ENCODE peak calls at places on chromosomes 13 and 19, in nine cellular contexts. P is ascending aorta; A is activated T-helper 1 cell treated with anti-CD3 and anti-CD28 coated beads, Interleukin-12 subunit alpha, Interleukin-12 subunit beta, Interleukin-2, Interleukin-4 antibody, amounts not matched to agents 30 ng/mL and 10 ng/mL and 1 ng/mL, durations not matched to agents 14 hours and 24 hours and 36 hours; K is colonic mucosa; X is A549; T is upper lobe of left lung; R is renal cortical epithelial cell; Q is NCI-H1436; Z is ureter. B is an unnamed sample.

GRCh38 chr13:58869566-58869965 is 1238.0 kb downstream of the PCDH17 start:
- DNase-seq in P (no peak), A (no peak), R (peak; percentile 54), K (no peak), Z (no peak), X (no peak), T (no peak), Q (no peak), B (no peak)

GRCh38 chr19:46515879-46516350 is 20.2 kb upstream of the PNMA8B start:
- DNase-seq in R (peak; percentile 41), K (no peak), P (no peak), Q (peak; percentile 28), Z (no peak), X (peak; percentile 89), T (no peak), A (no peak), B (no peak)

GRCh38 chr19:39212377-39212742 is 8.3 kb upstream of the SYCN start:
- DNase-seq in Q (peak; percentile 25), X (no peak), P (no peak), T (peak; percentile 54), A (peak; percentile 38), Z (no peak), K (peak; percentile 43), R (no peak), B (no peak)

GRCh38 chr19:1884719-1885334 is 469 bp downstream of the ABHD17A start:
- DNase-seq in K (no peak), R (no peak), Q (no peak), A (no peak), T (no peak), Z (no peak), X (no peak), P (no peak), B (no peak)

GRCh38 chr13:68174905-68175304 is 944.8 kb upstream of the PCDH9 start:
- DNase-seq in X (no peak), K (no peak), T (no peak), R (no peak), P (no peak), A (no peak), Q (no peak), Z (no peak), B (no peak)

GRCh38 chr19:36638862-36639510 is 27.7 kb downstream of the ZNF461 start:
- DNase-seq in A (no peak), Q (no peak), Z (no peak), X (no peak), R (no peak), K (no peak), P (no peak), T (no peak), B (no peak)

GRCh38 chr19:18500820-18501219 is 21.1 kb downstream of the ELL start:
- DNase-seq in K (no peak), Q (no peak), T (no peak), R (no peak), P (peak; percentile 90), Z (no peak), X (no peak), A (no peak), B (no peak)

GRCh38 chr19:57850553-57851017 is 926 bp downstream of the ZNF587 start:
- DNase-seq in K (peak; percentile 76), R (peak; percentile 96), X (peak; percentile 15), T (no peak), P (no peak), A (no peak), Z (no peak), Q (no peak), B (peak; percentile 32)

GRCh38 chr13:113851480-113851803 is 12.4 kb downstream of the GAS6 start:
- DNase-seq in T (no peak), P (no peak), Q (no peak), X (no peak), K (no peak), Z (no peak), A (no peak), R (no peak), B (no peak)

GRCh38 chr13:77918391-77919261 is at the start of gene EDNRB:
- DNase-seq in R (no peak), A (no peak), Z (peak; percentile 64), X (peak; percentile 25), P (peak; percentile 67), Q (no peak), K (peak; percentile 43), T (peak; percentile 53), B (no peak)

GRCh38 chr13:33349996-33350826 is 64.7 kb upstream of the STARD13 start:
- DNase-seq in P (peak; percentile 79), R (no peak), Z (peak; percentile 59), T (peak; percentile 45), A (no peak), Q (no peak), X (peak; percentile 7), K (peak; percentile 71), B (no peak)

GRCh38 chr19:43078311-43078710 is 4.2 kb downstream of the PSG2 start:
- DNase-seq in Q (no peak), R (no peak), K (no peak), X (no peak), T (no peak), A (no peak), Z (no peak), P (no peak), B (no peak)

GRCh38 chr13:109833940-109834339 is 47.6 kb upstream of the IRS2 start:
- DNase-seq in Q (no peak), K (no peak), X (no peak), Z (no peak), A (no peak), P (no peak), T (no peak), R (no peak), B (no peak)

GRCh38 chr19:1446713-1447564 is 3.0 kb upstream of the APC2 start:
- DNase-seq in P (no peak), K (no peak), T (no peak), A (no peak), Z (no peak), R (no peak), Q (peak; percentile 14), X (no peak), B (no peak)

GRCh38 chr13:57624565-57625435 is 6.7 kb upstream of the PCDH17 start:
- DNase-seq in A (no peak), Z (no peak), X (no peak), K (no peak), P (peak; percentile 61), T (no peak), Q (peak; percentile 11), R (peak; percentile 64), B (peak; percentile 4)

GRCh38 chr19:4707956-4708650 is 15.5 kb downstream of the DPP9 start:
- DNase-seq in A (no peak), P (peak; percentile 73), T (no peak), Q (no peak), Z (no peak), K (no peak), R (peak; percentile 64), X (no peak), B (no peak)

GRCh38 chr19:55694241-55694655 is 19.2 kb downstream of the EPN1 start:
- DNase-seq in A (no peak), K (peak; percentile 75), P (no peak), Q (no peak), X (no peak), Z (no peak), R (no peak), T (no peak), B (no peak)

GRCh38 chr19:4369109-4369887 is 25.9 kb downstream of the MPND start:
- DNase-seq in Z (peak; percentile 88), P (no peak), T (peak; percentile 84), R (peak; percentile 77), A (peak; percentile 83), Q (no peak), K (peak; percentile 86), X (no peak), B (no peak)

GRCh38 chr19:40822161-40822560 is 23.2 kb downstream of the EGLN2 start:
- DNase-seq in P (no peak), A (no peak), Q (no peak), R (no peak), Z (peak; percentile 43), X (no peak), K (peak; percentile 17), T (no peak), B (no peak)

GRCh38 chr13:105920375-105920774 is 615.1 kb downstream of the EFNB2 start:
- DNase-seq in T (no peak), A (no peak), Z (no peak), Q (no peak), R (peak; percentile 82), X (no peak), P (no peak), K (peak; percentile 41), B (no peak)

GRCh38 chr13:112062619-112063308 is 4.2 kb upstream of the SOX1 start:
- DNase-seq in A (no peak), T (no peak), Q (no peak), P (no peak), X (no peak), K (no peak), R (no peak), Z (no peak), B (no peak)

GRCh38 chr13:32309312-32309711 is 5.9 kb downstream of the ZAR1L start:
- DNase-seq in K (no peak), X (no peak), Q (no peak), P (no peak), R (no peak), A (no peak), Z (no peak), T (no peak), B (no peak)

GRCh38 chr13:37029617-37030016 is 29.0 kb downstream of the EXOSC8 start:
- DNase-seq in P (no peak), T (no peak), R (no peak), K (no peak), A (no peak), X (no peak), Q (no peak), Z (no peak), B (no peak)

GRCh38 chr19:42249769-42250168 is 5.2 kb downstream of the ERF start:
- DNase-seq in T (no peak), R (no peak), P (no peak), Q (no peak), A (no peak), X (no peak), Z (no peak), K (no peak), B (no peak)

GRCh38 chr19:4454621-4454951 is 3.0 kb downstream of the UBXN6 start:
- DNase-seq in A (no peak), X (no peak), Z (no peak), P (no peak), R (no peak), K (no peak), T (no peak), Q (no peak), B (no peak)

GRCh38 chr19:17719730-17720486 is 628 bp downstream of the MAP1S start:
- DNase-seq in P (no peak), R (no peak), X (no peak), Z (no peak), K (peak; percentile 60), Q (peak; percentile 77), T (peak; percentile 78), A (peak; percentile 14), B (no peak)

GRCh38 chr19:19774354-19775033 is 41.6 kb upstream of the ZNF14 start:
- DNase-seq in Q (no peak), R (no peak), A (no peak), T (no peak), X (no peak), P (no peak), K (no peak), Z (no peak), B (no peak)

GRCh38 chr13:37869756-37870488 is at the start of gene TRPC4:
- DNase-seq in A (no peak), T (peak; percentile 22), P (peak; percentile 64), Z (peak; percentile 57), R (peak; percentile 59), X (peak; percentile 1), K (peak; percentile 26), Q (peak; percentile 38), B (peak; percentile 1)

GRCh38 chr13:106560791-106561190 is 7.1 kb downstream of the ARGLU1 start:
- DNase-seq in K (no peak), A (no peak), Z (no peak), R (no peak), T (no peak), P (no peak), Q (no peak), X (no peak), B (no peak)

GRCh38 chr19:41031926-41032325 is 40.8 kb downstream of the CYP2B6 start:
- DNase-seq in A (no peak), P (no peak), T (no peak), Z (no peak), X (no peak), Q (no peak), R (no peak), K (no peak), B (no peak)

B was measured in NCI-H2227 treated with DMSO at 0.1 percent for 48 hours.